ENCODE peak calls at places on chromosomes 16 and 17, in four cellular contexts. F, S, K and O are unnamed samples.

GRCh38 chr17:78473951-78474630 is 95.6 kb downstream of the PGS1 start:
- DNase-seq in S (no peak), K (no peak), F (no peak), O (no peak)

GRCh38 chr16:81945665-81946064 is 65.6 kb downstream of the SDR42E1 start:
- DNase-seq in S (no peak), F (no peak), K (no peak), O (no peak)

GRCh38 chr17:603405-604193 is 111.0 kb downstream of the VPS53 start:
- DNase-seq in F (no peak), K (no peak), S (no peak), O (no peak)

GRCh38 chr17:73476890-73477350 is 165.1 kb upstream of the CDC42EP4 start:
- DNase-seq in K (no peak), F (no peak), S (no peak), O (no peak)

GRCh38 chr17:66959641-66960375 is 4.7 kb upstream of the CACNG4 start:
- DNase-seq in F (no peak), S (no peak), K (no peak), O (no peak)

GRCh38 chr16:49855822-49856740 is at the start of gene ZNF423:
- DNase-seq in K (no peak), F (peak), S (peak), O (no peak)

GRCh38 chr17:35795007-35795870 is at the start of gene MMP28:
- DNase-seq in F (no peak), S (peak), K (no peak), O (peak)

GRCh38 chr17:79970576-79971068 is 65.0 kb downstream of the TBC1D16 start:
- DNase-seq in K (no peak), S (peak), F (peak), O (no peak)

GRCh38 chr17:79546386-79546785 is 64.5 kb downstream of the RBFOX3 start:
- DNase-seq in K (no peak), S (no peak), F (no peak), O (no peak)

GRCh38 chr17:81693491-81694360 is 9.4 kb upstream of the MRPL12 start:
- DNase-seq in K (no peak), S (no peak), F (no peak), O (no peak)

GRCh38 chr17:8480011-8480976 is 44.6 kb downstream of the NDEL1 start:
- DNase-seq in S (no peak), F (no peak), K (no peak), O (no peak)

GRCh38 chr17:37741334-37742113 is 3.3 kb downstream of the HNF1B start:
- DNase-seq in F (no peak), K (no peak), S (no peak), O (no peak)

GRCh38 chr16:53605356-53605755 is 98.3 kb downstream of the RPGRIP1L start:
- DNase-seq in F (no peak), K (no peak), S (no peak), O (no peak)

GRCh38 chr17:80647746-80648145 is 103.1 kb downstream of the RPTOR start:
- DNase-seq in S (no peak), F (peak), K (no peak), O (no peak)

GRCh38 chr17:40372031-40372430 is 7.5 kb upstream of the GJD3 start:
- DNase-seq in S (no peak), F (no peak), K (no peak), O (no peak)

GRCh38 chr17:78676415-78677302 is 99.5 kb upstream of the DNAH17 start:
- DNase-seq in S (no peak), K (no peak), F (no peak), O (no peak)

GRCh38 chr17:32445075-32445427 is 741 bp downstream of the PSMD11 start:
- DNase-seq in F (peak), S (peak), K (peak), O (peak)

GRCh38 chr17:77905266-77905665 is 53.2 kb upstream of the TNRC6C start:
- DNase-seq in S (no peak), F (no peak), K (no peak), O (no peak)

GRCh38 chr16:1165511-1165910 is 12.6 kb downstream of the CACNA1H start:
- DNase-seq in K (no peak), S (no peak), F (no peak), O (no peak)

GRCh38 chr16:1164382-1164781 is 11.5 kb downstream of the CACNA1H start:
- DNase-seq in K (no peak), S (no peak), F (no peak), O (no peak)

GRCh38 chr16:1164975-1165374 is 12.1 kb downstream of the CACNA1H start:
- DNase-seq in K (no peak), F (no peak), S (no peak), O (no peak)

GRCh38 chr16:1162701-1163566 is 10.0 kb downstream of the CACNA1H start:
- DNase-seq in F (no peak), K (no peak), S (no peak), O (no peak)

DNA sequence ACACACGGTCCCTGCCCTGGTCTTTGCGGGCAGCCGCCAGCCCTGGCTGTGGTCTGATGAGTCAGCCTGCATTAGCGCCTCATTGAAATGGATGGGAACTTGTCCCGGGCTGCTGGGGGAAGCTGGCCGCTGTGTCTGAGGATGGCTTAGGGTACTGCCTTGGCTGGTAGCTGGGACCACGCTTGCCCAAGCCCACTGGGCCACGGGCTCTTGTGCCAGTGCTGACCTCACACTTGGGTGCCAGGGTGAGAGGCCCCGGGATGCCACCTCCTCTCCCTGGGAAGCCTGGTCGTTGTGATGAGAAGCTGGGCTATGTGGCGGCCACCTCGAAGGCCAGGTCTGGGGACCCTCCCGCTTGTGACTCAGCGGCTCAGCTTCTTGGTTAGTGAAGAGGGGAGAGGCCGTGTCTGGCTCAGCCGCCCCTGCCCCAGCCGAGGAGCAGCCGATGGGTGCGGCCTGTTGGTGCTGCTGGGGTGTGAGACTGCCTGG is 10.7 kb downstream of the CACNA1H start:
- DNase-seq in S (no peak), K (no peak), F (no peak), O (no peak)
- H3K4me3 ChIP-seq in S (no peak), K (no peak), F (no peak), O (no peak)

GRCh38 chr17:63538693-63539595 is 11.3 kb upstream of the DCAF7 start:
- DNase-seq in F (no peak), S (no peak), K (no peak), O (no peak)

GRCh38 chr17:63535640-63536039 is 12.5 kb downstream of the KCNH6 start:
- DNase-seq in F (no peak), S (no peak), K (no peak), O (no peak)

GRCh38 chr17:63540581-63540980 is 9.7 kb upstream of the DCAF7 start:
- DNase-seq in K (no peak), F (no peak), S (no peak), O (no peak)

GRCh38 chr17:63537001-63537400 is 13.3 kb upstream of the DCAF7 start:
- DNase-seq in K (no peak), S (no peak), F (no peak), O (no peak)

DNA sequence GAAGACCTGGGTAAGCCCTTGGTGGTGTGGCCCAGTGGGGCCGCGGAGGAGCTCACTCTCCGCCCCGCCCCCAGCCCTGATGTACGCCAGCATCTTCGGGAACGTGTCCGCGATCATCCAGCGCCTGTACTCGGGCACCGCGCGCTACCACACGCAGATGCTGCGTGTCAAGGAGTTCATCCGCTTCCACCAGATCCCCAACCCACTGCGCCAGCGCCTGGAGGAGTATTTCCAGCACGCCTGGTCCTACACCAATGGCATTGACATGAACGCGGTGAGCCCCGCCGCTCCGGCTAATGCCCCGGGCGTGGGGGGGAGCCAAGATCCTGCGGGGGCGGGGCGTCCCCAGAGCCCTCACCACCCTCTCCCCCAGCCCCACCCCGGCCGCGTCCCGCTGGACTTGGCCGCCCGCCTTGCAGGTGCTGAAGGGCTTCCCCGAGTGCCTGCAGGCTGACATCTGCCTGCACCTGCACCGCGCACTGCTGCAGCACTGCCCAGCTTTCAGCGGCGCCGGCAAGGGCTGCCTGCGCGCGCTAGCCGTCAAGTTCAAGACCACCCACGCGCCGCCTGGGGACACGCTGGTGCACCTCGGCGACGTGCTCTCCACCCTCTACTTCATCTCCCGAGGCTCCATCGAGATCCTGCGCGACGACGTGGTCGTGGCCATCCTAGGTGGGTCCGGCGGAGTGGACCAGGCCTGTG is 12.1 kb upstream of the DCAF7 start:
- DNase-seq in S (no peak), F (no peak), K (no peak), O (no peak)
- H3K4me3 ChIP-seq in S (no peak), F (no peak), K (no peak), O (no peak)

DNA sequence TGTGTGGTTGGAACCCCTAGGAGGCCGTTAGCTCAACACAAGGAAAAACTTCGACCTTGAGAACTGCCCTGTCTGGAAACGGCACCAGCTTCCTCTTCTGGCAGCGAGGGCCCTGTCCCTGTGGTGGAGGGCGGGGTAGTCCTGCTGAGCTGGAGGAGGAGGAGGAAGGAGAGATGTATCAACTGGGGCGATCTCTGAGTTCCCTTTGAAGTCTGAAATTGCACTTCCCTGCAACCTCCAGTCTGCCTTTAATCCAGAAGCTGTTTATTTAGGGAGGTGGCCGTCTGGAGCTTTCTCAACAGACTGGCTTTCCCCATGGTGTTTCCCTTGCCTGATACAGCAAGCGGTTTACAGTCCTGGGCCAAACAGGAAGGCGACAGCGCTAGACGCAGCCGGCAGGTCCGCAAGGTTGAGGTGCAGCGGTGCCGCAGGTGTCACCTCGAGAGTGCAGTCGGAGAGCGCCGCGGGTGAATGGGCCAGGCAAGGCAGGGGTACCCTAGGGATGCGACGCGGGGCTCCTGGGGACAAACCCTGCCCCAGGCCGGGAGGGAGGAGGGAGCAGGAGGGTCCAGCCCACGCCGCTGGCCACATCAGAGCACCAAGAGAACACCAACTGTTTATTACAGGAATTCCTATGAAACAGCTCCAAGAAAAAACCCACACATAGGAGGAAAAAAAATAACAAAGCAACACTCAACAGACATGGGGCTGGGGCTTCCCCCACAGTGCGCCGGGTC is 11.3 kb upstream of the MRPS23 start:
- DNase-seq in F (no peak), K (no peak), S (peak), O (peak)
- H3K4me3 ChIP-seq in F (peak), K (peak), S (peak), O (peak)

GRCh38 chr16:2006317-2006716 is 3.3 kb downstream of the ZNF598 start:
- DNase-seq in F (no peak), S (no peak), K (no peak), O (no peak)

GRCh38 chr16:2005646-2006045 is 4.0 kb downstream of the ZNF598 start:
- DNase-seq in F (no peak), K (no peak), S (no peak), O (no peak)

GRCh38 chr16:2008009-2008526 is 1.6 kb downstream of the ZNF598 start:
- DNase-seq in K (no peak), S (no peak), F (peak), O (no peak)

GRCh38 chr16:2008631-2009301 is 855 bp downstream of the ZNF598 start:
- DNase-seq in F (peak), S (no peak), K (no peak), O (no peak)

DNA sequence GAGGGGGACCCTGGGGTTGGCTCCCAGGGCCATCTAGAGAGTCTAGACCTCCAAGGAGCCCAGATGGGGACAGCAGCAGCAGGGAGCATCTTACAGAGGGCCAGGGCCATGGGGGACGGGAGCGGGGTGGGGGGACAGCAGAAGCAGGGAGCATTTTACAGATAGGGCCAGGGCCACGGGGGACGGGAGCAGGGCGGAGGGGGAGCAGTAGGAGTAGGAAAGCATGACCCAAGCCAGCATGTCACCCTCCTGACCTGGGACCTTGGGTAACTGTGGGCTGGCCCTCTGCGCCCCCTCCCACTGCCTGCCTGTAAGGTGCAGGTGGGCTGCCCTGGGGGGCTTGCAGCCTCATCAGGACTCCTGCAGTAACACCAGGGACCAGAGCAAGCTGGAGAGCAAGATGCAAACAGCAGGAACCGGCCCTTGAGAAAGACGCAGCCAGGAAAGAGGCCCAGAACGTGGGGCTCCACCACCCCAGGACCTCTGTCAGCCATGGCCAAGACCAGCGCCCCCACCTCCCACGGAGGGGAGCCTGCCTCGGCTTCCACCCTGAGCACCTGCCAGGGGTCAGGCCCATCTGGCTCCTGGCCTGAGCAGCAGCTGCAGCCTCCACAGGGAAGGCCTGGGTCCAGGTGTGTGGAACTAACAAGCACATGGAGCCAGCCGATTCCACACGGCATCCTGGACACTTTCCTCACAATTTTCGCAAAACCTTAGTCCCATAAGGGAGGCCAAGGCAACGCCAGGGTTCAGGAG is 2.4 kb downstream of the ZNF598 start:
- DNase-seq in S (no peak), K (no peak), F (no peak), O (no peak)
- H3K4me3 ChIP-seq in S (no peak), K (no peak), F (peak), O (peak)

GRCh38 chr17:51044964-51045363 is 75.7 kb downstream of the SPAG9 start:
- DNase-seq in S (no peak), K (no peak), F (no peak), O (no peak)

GRCh38 chr17:51046527-51047384 is 73.9 kb downstream of the SPAG9 start:
- DNase-seq in S (peak), K (no peak), F (peak), O (no peak)

GRCh38 chr17:51050291-51051033 is 70.2 kb downstream of the SPAG9 start:
- DNase-seq in F (no peak), S (peak), K (no peak), O (no peak)

GRCh38 chr17:51045616-51046526 is 74.8 kb downstream of the SPAG9 start:
- DNase-seq in S (no peak), K (no peak), F (peak), O (no peak)
- H3K4me3 ChIP-seq in S (peak), K (no peak), F (peak), O (no peak)

DNA sequence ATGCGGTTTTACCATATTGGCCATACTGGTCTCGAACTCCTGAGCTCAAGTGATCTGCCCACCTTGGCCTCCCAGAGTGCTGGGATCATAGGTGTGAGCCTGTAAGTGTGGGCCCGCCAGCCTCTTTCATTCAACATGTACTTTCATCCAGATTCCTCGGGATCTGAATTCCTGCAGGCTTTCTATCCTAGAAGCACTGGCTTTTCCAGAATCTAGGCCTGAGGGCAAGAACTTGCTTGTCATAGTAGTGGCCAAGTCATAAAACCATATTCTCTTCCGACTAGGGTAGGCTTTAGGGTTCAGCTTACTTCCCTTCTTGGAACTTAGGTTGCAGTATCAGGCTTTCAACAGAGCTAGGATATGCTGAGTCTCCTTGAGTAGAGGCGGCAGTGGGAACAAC is 15.4 kb downstream of the SLC7A6 start:
- DNase-seq in S (no peak), F (no peak), K (no peak), O (no peak)
- H3K4me3 ChIP-seq in S (no peak), F (no peak), K (no peak), O (no peak)

GRCh38 chr16:27811881-27812280 is 251.6 kb downstream of the GSG1L start:
- DNase-seq in K (no peak), S (no peak), F (no peak), O (no peak)
- H3K4me3 ChIP-seq in K (no peak), S (no peak), F (no peak), O (no peak)

DNA sequence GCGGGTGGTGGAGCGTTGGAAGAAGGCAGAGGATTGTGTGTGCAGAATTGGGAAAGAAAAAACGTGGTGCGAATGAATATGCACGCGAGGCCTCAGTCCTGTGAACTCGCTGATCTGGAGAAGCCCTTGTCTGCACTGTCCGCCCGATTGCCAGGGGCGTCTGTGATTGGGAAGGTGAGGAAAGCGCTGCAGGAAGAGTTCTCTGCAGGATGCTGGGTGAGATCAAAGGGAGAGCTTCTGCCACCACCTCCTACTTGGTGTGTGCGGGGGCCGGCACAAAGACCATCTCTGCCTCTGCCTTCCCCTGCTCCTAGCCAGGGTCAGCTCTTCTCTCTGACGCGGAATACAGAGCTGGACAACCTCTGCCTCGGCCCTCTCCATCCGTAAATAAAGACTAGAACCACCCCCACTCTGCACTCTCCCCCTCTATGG is 841 bp upstream of the RAB5C start:
- DNase-seq in K (no peak), S (no peak), F (no peak), O (no peak)
- H3K4me3 ChIP-seq in K (no peak), S (peak), F (peak), O (peak)